ENCODE peak calls at places on chromosomes 16 and 17, in nine cellular contexts. U, M, S, G, A, C, P, D and O are unnamed samples.
A peak's percentile ranks its signal among the peaks of the same experiment; 100 is the strongest.

GRCh38 chr16:405548-406506 is 4.1 kb downstream of the DECR2 start:
- DNase-seq in M (no peak), S (no peak), P (no peak), G (no peak), D (no peak), U (no peak), C (no peak), A (no peak), O (no peak)

GRCh38 chr16:12661656-12662172 is 142.0 kb downstream of the CPPED1 start:
- DNase-seq in G (no peak), D (peak; percentile 44), M (peak; percentile 67), P (no peak), A (no peak), S (no peak), U (peak; percentile 13), C (no peak), O (no peak)

GRCh38 chr17:56174421-56174820 is 21.1 kb downstream of the ANKFN1 start:
- DNase-seq in C (no peak), S (no peak), P (no peak), U (no peak), D (peak; percentile 36), A (no peak), M (no peak), G (no peak), O (no peak)

GRCh38 chr17:37741334-37742113 is 3.3 kb downstream of the HNF1B start:
- DNase-seq in C (no peak), M (no peak), S (no peak), G (no peak), P (no peak), U (no peak), D (no peak), A (no peak), O (no peak)

GRCh38 chr16:89829630-89830437 is 1.6 kb downstream of the SPIRE2 start:
- DNase-seq in U (no peak), P (no peak), S (no peak), A (no peak), M (no peak), G (no peak), C (no peak), D (no peak), O (no peak)

GRCh38 chr16:9105189-9105588 is 13.7 kb downstream of the HAPSTR1 start:
- DNase-seq in U (no peak), M (no peak), D (no peak), S (no peak), C (no peak), G (no peak), P (no peak), A (no peak), O (no peak)

GRCh38 chr17:60671482-60671881 is 6.2 kb upstream of the BCAS3 start:
- DNase-seq in U (no peak), P (no peak), S (no peak), G (no peak), M (no peak), C (no peak), A (no peak), D (peak; percentile 47), O (no peak)

GRCh38 chr17:72594248-72594647 is 473.4 kb downstream of the SOX9 start:
- DNase-seq in M (no peak), A (no peak), C (no peak), P (no peak), D (no peak), S (peak; percentile 6), G (no peak), U (no peak), O (no peak)

GRCh38 chr17:17779015-17779611 is 57.7 kb downstream of the SREBF1 start:
- DNase-seq in A (no peak), D (no peak), P (no peak), U (no peak), M (no peak), C (no peak), S (no peak), G (no peak), O (no peak)

GRCh38 chr16:82630688-82631087 is 3.9 kb downstream of the CDH13 start:
- DNase-seq in C (no peak), P (no peak), U (peak; percentile 60), G (no peak), D (peak; percentile 39), S (no peak), A (no peak), M (no peak), O (no peak)

GRCh38 chr16:21175397-21175796 is 16.9 kb downstream of the LDAF1 start:
- DNase-seq in G (no peak), U (no peak), A (no peak), M (no peak), D (no peak), S (no peak), P (no peak), C (no peak), O (no peak)

GRCh38 chr16:21183995-21184394 is 25.5 kb downstream of the LDAF1 start:
- DNase-seq in U (no peak), D (no peak), M (no peak), G (no peak), C (no peak), P (no peak), A (no peak), S (no peak), O (no peak)

GRCh38 chr16:21184834-21185233 is 26.4 kb downstream of the LDAF1 start:
- DNase-seq in M (no peak), U (no peak), S (no peak), P (no peak), G (no peak), D (peak; percentile 30), A (no peak), C (no peak), O (no peak)

GRCh38 chr16:21179983-21180365 is 21.5 kb downstream of the LDAF1 start:
- DNase-seq in S (no peak), G (no peak), P (no peak), C (no peak), D (no peak), M (no peak), A (no peak), U (no peak), O (no peak)

DNA sequence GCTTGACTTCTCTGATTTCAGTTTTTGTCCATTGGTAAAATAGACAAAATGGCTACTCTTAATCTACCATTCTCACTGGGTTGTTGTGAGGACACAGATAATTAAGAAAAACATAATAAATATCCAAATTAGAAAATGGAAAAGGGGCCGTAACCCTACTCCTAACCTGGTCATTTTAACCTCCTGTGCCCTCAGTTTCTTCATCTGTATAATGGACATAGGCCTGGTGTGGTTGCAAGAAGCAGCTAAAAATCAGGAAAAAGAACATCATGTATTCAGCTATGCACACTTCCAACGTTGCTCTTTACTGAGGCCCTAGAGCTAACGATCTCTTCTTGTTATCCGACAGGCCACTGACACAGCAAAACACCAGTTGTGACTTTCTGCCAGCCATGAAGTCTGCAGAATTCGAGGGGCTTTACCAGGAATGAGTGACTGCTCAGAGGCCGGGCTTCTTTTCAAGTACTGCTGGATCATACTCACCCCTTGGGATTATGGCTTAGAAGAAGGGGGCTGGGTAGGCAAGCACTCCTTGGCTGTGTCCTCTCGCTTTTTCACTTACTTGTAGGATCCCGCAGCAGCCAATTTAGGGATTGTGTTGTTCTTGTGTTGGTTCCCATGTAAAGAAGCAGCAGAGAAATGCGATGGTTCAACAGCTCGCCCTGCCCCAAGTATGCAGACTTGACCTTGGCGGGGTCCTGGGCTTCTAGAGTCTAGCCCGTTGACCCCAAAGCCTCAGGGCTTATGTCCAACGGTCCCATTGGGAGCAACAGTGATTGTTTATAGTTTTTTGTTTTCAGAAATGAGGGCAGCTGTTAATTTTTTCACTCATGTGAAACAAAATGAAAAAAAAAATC is 20.9 kb downstream of the LDAF1 start:
- DNase-seq in P (no peak), D (no peak), S (no peak), U (no peak), A (no peak), C (no peak), M (no peak), G (no peak), O (no peak)
- H3K9me3 ChIP-seq in P (no peaks in the 10 kb centered on the region), D (no peaks in the 10 kb centered on the region), S (no peaks in the 10 kb centered on the region), U (no peaks in the 10 kb centered on the region), A (no peaks in the 10 kb centered on the region), C (no peaks in the 10 kb centered on the region), M (no peaks in the 10 kb centered on the region), G (no peaks in the 10 kb centered on the region), O (no peaks in the 10 kb centered on the region)

GRCh38 chr17:6667516-6667915 is 16.0 kb downstream of the C17orf100 start:
- DNase-seq in M (no peak), S (no peak), C (no peak), A (no peak), P (peak; percentile 60), D (no peak), U (no peak), G (no peak), O (no peak)
- H3K27ac ChIP-seq in M (no peak overlapping the region), S (no peak overlapping the region), C (no peak overlapping the region), A (no peak overlapping the region), P (no peak overlapping the region), D (no peak overlapping the region), U (no peak overlapping the region), G (no peak overlapping the region), O (no peak overlapping the region)

GRCh38 chr17:81948635-81949378 is 1.8 kb upstream of the MYADML2 start:
- DNase-seq in P (no peak), G (no peak), D (no peak), M (peak; percentile 36), U (no peak), S (no peak), C (no peak), A (no peak), O (no peak)

GRCh38 chr17:81944858-81945257 is 2.2 kb downstream of the MYADML2 start:
- DNase-seq in C (no peak), G (no peak), A (no peak), M (no peak), P (no peak), S (no peak), U (no peak), D (no peak), O (no peak)

GRCh38 chr17:81951785-81952684 is 5.0 kb upstream of the MYADML2 start:
- DNase-seq in C (no peak), P (no peak), U (no peak), A (no peak), M (no peak), G (no peak), S (no peak), D (no peak), O (no peak)

GRCh38 chr17:81950501-81950900 is 3.5 kb upstream of the MYADML2 start:
- DNase-seq in G (no peak), M (no peak), U (no peak), D (no peak), A (no peak), P (no peak), S (no peak), C (no peak), O (no peak)

GRCh38 chr17:81947189-81947588 is at the start of gene MYADML2:
- DNase-seq in P (peak; percentile 35), M (no peak), S (no peak), A (no peak), G (no peak), C (no peak), D (no peak), U (no peak), O (no peak)
- H3K4me3 ChIP-seq in P (no peak within 1 kb of the TSS), M (no peak within 1 kb of the TSS), S (no peak within 1 kb of the TSS), A (no peak within 1 kb of the TSS), G (no peak within 1 kb of the TSS), C (no peak within 1 kb of the TSS), D (no peak within 1 kb of the TSS), U (no peak within 1 kb of the TSS), O (no peak within 1 kb of the TSS)

DNA sequence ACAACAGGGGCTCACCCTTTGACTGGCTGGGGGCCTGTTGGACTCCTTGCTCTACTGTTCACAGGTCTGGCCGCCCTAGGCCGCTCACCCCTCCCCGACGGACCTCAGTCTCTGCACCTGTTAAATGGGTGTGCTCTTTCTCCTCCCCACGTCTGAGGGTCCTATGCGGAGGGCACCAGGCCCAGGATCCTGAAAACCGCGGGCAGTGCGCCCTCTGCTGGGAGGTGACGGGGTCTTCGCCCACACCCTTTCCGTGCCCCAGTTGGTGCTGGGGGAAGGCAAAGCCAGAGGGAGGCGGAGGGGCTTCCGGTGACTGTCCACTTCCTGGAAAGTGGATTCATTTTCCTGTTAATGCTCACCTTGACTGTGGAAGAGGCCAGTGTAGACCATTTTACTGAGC is 1010.9 kb downstream of the KCNJ18 start:
- DNase-seq in M (no peak), S (no peak), D (no peak), G (no peak), A (no peak), U (no peak), P (no peak), C (no peak), O (no peak)
- H3K9me3 ChIP-seq in M (peaks cover 2% of the 10 kb centered on the region), S (no peaks in the 10 kb centered on the region), D (no peaks in the 10 kb centered on the region), G (peaks cover 7% of the 10 kb centered on the region), A (peaks cover 30% of the 10 kb centered on the region), U (peaks cover 22% of the 10 kb centered on the region), P (peaks cover 7% of the 10 kb centered on the region), C (no peaks in the 10 kb centered on the region), O (no peaks in the 10 kb centered on the region)